ENCODE peak calls at places on chromosomes 1 and 21, in four cellular contexts. One of them, this sample, is unnamed.
A peak's percentile ranks its signal among the peaks of the same experiment; 100 is the strongest.

GRCh38 chr1:102239247-102239646 is 242.5 kb upstream of the OLFM3 start:
- DNase-seq in GM23248: no peak
- DNase-seq in right lobe of liver: no peak
- DNase-seq in SJSA1: no peak
- DNase-seq in this sample: no peak

GRCh38 chr1:185477638-185478216 is 160.7 kb upstream of the IVNS1ABP start:
- DNase-seq in GM23248: no peak
- DNase-seq in SJSA1: no peak
- DNase-seq in right lobe of liver: peak; percentile 65
- DNase-seq in this sample: no peak

GRCh38 chr1:89454845-89455521 is 69.6 kb upstream of the LRRC8B start:
- DNase-seq in SJSA1: no peak
- DNase-seq in GM23248: peak; percentile 69
- DNase-seq in right lobe of liver: peak; percentile 20
- DNase-seq in this sample: no peak

GRCh38 chr1:219347843-219348475 is 174.3 kb downstream of the LYPLAL1 start:
- DNase-seq in GM23248: no peak
- DNase-seq in right lobe of liver: peak; percentile 21
- DNase-seq in SJSA1: no peak
- DNase-seq in this sample: no peak

GRCh38 chr1:66436378-66437135 is 97.4 kb upstream of the SGIP1 start:
- DNase-seq in right lobe of liver: no peak
- DNase-seq in SJSA1: peak; percentile 52
- DNase-seq in GM23248: peak; percentile 94
- DNase-seq in this sample: peak; percentile 75

GRCh38 chr1:183694636-183695035 is 41.5 kb upstream of the APOBEC4 start:
- DNase-seq in SJSA1: no peak
- DNase-seq in GM23248: no peak
- DNase-seq in right lobe of liver: no peak
- DNase-seq in this sample: no peak

GRCh38 chr1:241821363-241821762 is 26.6 kb upstream of the EXO1 start:
- DNase-seq in right lobe of liver: no peak
- DNase-seq in GM23248: peak; percentile 64
- DNase-seq in SJSA1: no peak
- DNase-seq in this sample: peak; percentile 66

GRCh38 chr1:112423207-112423606 is 27.2 kb downstream of the CTTNBP2NL start:
- DNase-seq in GM23248: no peak
- DNase-seq in SJSA1: no peak
- DNase-seq in right lobe of liver: no peak
- DNase-seq in this sample: no peak

GRCh38 chr1:241355311-241356010 is 1.5 kb downstream of the RGS7 start:
- DNase-seq in GM23248: no peak
- DNase-seq in right lobe of liver: no peak
- DNase-seq in SJSA1: no peak
- DNase-seq in this sample: no peak

GRCh38 chr21:39037807-39038405 is 145.3 kb downstream of the PSMG1 start:
- DNase-seq in GM23248: no peak
- DNase-seq in right lobe of liver: no peak
- DNase-seq in SJSA1: no peak
- DNase-seq in this sample: no peak

GRCh38 chr1:18828224-18828623 is 31.2 kb downstream of the TAS1R2 start:
- DNase-seq in right lobe of liver: no peak
- DNase-seq in SJSA1: no peak
- DNase-seq in GM23248: no peak
- DNase-seq in this sample: no peak

GRCh38 chr21:45384656-45385548 is 20.1 kb upstream of the COL18A1 start:
- DNase-seq in SJSA1: no peak
- DNase-seq in GM23248: no peak
- DNase-seq in right lobe of liver: peak; percentile 8
- DNase-seq in this sample: no peak

GRCh38 chr1:183633676-183634343 is 1.8 kb downstream of the ARPC5 start:
- DNase-seq in SJSA1: peak; percentile 53
- DNase-seq in GM23248: peak; percentile 84
- DNase-seq in right lobe of liver: no peak
- DNase-seq in this sample: peak; percentile 51

GRCh38 chr1:167695756-167696561 is 25.8 kb upstream of the MPZL1 start:
- DNase-seq in SJSA1: no peak
- DNase-seq in right lobe of liver: no peak
- DNase-seq in GM23248: no peak
- DNase-seq in this sample: no peak

GRCh38 chr1:9413143-9413876 is 120.6 kb downstream of the SPSB1 start:
- DNase-seq in right lobe of liver: no peak
- DNase-seq in SJSA1: peak; percentile 90
- DNase-seq in GM23248: peak; percentile 83
- DNase-seq in this sample: peak; percentile 60

GRCh38 chr1:48859429-48859828 is 82.7 kb upstream of the BEND5 start:
- DNase-seq in right lobe of liver: no peak
- DNase-seq in GM23248: peak; percentile 80
- DNase-seq in SJSA1: no peak
- DNase-seq in this sample: no peak

GRCh38 chr1:106793686-106794085 is 262.8 kb upstream of the PRMT6 start:
- DNase-seq in GM23248: no peak
- DNase-seq in right lobe of liver: no peak
- DNase-seq in SJSA1: no peak
- DNase-seq in this sample: no peak

GRCh38 chr1:71074681-71075080 is 6.2 kb downstream of the ZRANB2 start:
- DNase-seq in right lobe of liver: no peak
- DNase-seq in GM23248: peak; percentile 41
- DNase-seq in SJSA1: no peak
- DNase-seq in this sample: no peak

GRCh38 chr1:1255627-1256026 is 9.1 kb upstream of the C1QTNF12 start:
- DNase-seq in GM23248: no peak
- DNase-seq in SJSA1: no peak
- DNase-seq in right lobe of liver: no peak
- DNase-seq in this sample: no peak

GRCh38 chr1:71717186-71717585 is 565.2 kb downstream of the NEGR1 start:
- DNase-seq in GM23248: peak; percentile 9
- DNase-seq in right lobe of liver: no peak
- DNase-seq in SJSA1: no peak
- DNase-seq in this sample: no peak

GRCh38 chr1:87508247-87508646 is 179.6 kb downstream of the LMO4 start:
- DNase-seq in right lobe of liver: no peak
- DNase-seq in SJSA1: no peak
- DNase-seq in GM23248: peak; percentile 24
- DNase-seq in this sample: no peak

GRCh38 chr21:45670731-45671130 is 27.2 kb downstream of the PCBP3 start:
- DNase-seq in SJSA1: no peak
- DNase-seq in GM23248: no peak
- DNase-seq in right lobe of liver: no peak
- DNase-seq in this sample: no peak

GRCh38 chr1:41492341-41492848 is 7.9 kb upstream of the EDN2 start:
- DNase-seq in right lobe of liver: no peak
- DNase-seq in SJSA1: no peak
- DNase-seq in GM23248: peak; percentile 34
- DNase-seq in this sample: no peak

GRCh38 chr1:85692730-85693314 is 15.4 kb downstream of the ZNHIT6 start:
- DNase-seq in right lobe of liver: no peak
- DNase-seq in SJSA1: no peak
- DNase-seq in GM23248: peak; percentile 77
- DNase-seq in this sample: peak; percentile 28

GRCh38 chr21:43880111-43880985 is 15.3 kb downstream of the AGPAT3 start:
- DNase-seq in SJSA1: no peak
- DNase-seq in right lobe of liver: no peak
- DNase-seq in GM23248: peak; percentile 68
- DNase-seq in this sample: no peak

GRCh38 chr1:13494025-13494424 is 19.8 kb downstream of the LRRC38 start:
- DNase-seq in GM23248: no peak
- DNase-seq in right lobe of liver: no peak
- DNase-seq in SJSA1: no peak
- DNase-seq in this sample: no peak

DNA sequence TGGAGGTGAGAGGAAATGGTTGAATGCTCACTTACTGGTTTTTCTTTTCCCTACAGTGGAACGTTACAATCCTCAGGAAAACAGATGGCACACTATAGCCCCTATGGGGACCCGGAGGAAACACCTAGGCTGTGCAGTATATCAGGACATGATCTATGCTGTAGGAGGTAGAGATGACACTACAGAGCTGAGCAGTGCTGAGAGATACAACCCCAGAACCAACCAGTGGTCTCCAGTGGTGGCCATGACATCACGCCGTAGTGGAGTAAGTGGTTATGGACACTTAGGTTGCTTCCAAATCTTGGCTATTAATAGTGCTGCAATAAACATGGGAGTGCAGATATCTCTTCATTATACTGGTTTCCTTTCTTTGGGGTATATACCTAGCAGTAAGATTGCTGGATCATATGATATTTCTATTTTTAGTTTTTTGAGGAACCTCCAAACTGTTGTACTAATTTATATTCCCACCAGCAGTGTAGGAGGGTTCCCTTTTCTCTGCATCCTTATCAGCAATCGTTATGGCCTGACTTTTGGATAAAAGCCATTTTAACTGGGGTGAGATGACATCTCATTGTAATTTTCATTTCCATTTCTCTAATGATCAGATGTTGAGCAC is 48.8 kb upstream of the DARS2 start:
- DNase-seq in SJSA1: no peak
- DNase-seq in right lobe of liver: no peak
- DNase-seq in GM23248: no peak
- DNase-seq in this sample: no peak
- H3K36me3 ChIP-seq in SJSA1: peaks cover 47% of the 10 kb centered on the region
- H3K36me3 ChIP-seq in right lobe of liver: peaks cover 31% of the 10 kb centered on the region
- H3K36me3 ChIP-seq in GM23248: peaks cover 29% of the 10 kb centered on the region
- H3K36me3 ChIP-seq in this sample: peaks cover 3% of the 10 kb centered on the region

GRCh38 chr21:36846624-36847023 is 119.8 kb downstream of the HLCS start:
- DNase-seq in GM23248: no peak
- DNase-seq in SJSA1: peak; percentile 60
- DNase-seq in right lobe of liver: no peak
- DNase-seq in this sample: no peak
- H3K4me3 ChIP-seq in GM23248: peak overlapping the region; percentile 30
- H3K4me3 ChIP-seq in SJSA1: no peak overlapping the region
- H3K4me3 ChIP-seq in right lobe of liver: no peak overlapping the region
- H3K4me3 ChIP-seq in this sample: no peak overlapping the region

GRCh38 chr1:53373246-53373645 is 45.4 kb upstream of the LRP8 start:
- DNase-seq in right lobe of liver: no peak
- DNase-seq in SJSA1: peak; percentile 4
- DNase-seq in GM23248: no peak
- DNase-seq in this sample: no peak
- H3K27me3 ChIP-seq in right lobe of liver: no peaks in the 10 kb centered on the region
- H3K27me3 ChIP-seq in SJSA1: no peaks in the 10 kb centered on the region
- H3K27me3 ChIP-seq in GM23248: no peaks in the 10 kb centered on the region
- H3K27me3 ChIP-seq in this sample: peaks cover 5% of the 10 kb centered on the region

DNA sequence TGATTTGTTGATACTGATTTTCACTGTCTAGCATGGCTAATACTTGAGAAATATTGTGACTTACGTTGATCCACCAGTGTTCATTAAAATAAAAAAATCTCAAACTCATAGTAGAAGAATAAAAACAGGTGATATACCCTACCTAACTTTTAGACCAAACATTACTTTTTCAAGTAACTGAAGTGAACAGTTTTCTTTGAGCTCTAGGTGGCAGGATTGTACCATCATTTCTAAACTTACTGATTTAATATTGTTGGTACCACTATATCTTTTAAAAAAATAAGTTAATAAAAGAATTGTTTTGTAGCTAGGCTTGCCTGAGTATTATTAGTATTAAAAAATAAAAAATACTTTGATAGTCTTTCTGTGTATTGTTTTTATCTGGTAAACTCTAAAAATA is 21.5 kb downstream of the CDC73 start:
- DNase-seq in right lobe of liver: no peak
- DNase-seq in GM23248: peak; percentile 33
- DNase-seq in SJSA1: no peak
- DNase-seq in this sample: no peak
- H3K36me3 ChIP-seq in right lobe of liver: peaks cover 53% of the 10 kb centered on the region
- H3K36me3 ChIP-seq in GM23248: peaks cover 31% of the 10 kb centered on the region
- H3K36me3 ChIP-seq in SJSA1: peaks cover 58% of the 10 kb centered on the region
- H3K36me3 ChIP-seq in this sample: peaks cover 1% of the 10 kb centered on the region

GRCh38 chr1:153789478-153790148 is 14.4 kb downstream of the SLC27A3 start:
- DNase-seq in right lobe of liver: peak; percentile 76
- DNase-seq in SJSA1: no peak
- DNase-seq in GM23248: peak; percentile 49
- DNase-seq in this sample: no peak
- H3K4me3 ChIP-seq in right lobe of liver: no peak overlapping the region
- H3K4me3 ChIP-seq in SJSA1: no peak overlapping the region
- H3K4me3 ChIP-seq in GM23248: peak overlapping the region; percentile 77
- H3K4me3 ChIP-seq in this sample: no peak overlapping the region

DNA sequence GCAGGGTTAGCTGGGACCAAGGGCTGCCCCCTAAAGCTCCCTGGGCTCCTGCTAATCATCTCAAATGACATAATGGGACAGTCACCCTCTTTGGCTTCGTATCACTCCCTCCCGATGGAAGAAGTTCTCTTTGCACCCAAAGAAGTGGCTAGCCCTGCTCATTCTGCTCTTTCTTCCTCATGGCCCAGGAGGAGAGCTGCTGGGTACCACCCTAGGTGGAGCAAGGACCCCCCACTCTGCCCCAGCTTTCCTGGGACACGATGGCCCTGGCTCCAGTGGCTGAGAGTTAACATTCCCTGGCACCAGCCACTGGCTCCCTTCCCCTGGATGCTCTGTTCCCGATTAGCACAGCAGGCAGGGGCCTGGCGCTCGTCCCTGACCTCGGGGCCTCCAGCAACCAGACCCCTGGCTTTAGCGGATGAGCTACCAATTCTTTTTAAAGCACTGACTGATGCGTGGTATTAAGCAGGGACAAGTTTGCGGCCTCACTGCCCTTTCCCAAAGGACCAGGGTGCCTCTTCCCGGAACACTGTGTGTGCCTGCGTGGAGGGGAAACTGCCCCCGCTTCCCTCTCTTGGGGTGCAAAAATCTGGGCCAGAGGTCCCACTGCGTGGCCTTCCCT is 1.2 kb downstream of the MYOM3 start:
- DNase-seq in right lobe of liver: no peak
- DNase-seq in SJSA1: no peak
- DNase-seq in GM23248: peak; percentile 33
- DNase-seq in this sample: no peak
- H3K27me3 ChIP-seq in right lobe of liver: no peaks in the 10 kb centered on the region
- H3K27me3 ChIP-seq in SJSA1: no peaks in the 10 kb centered on the region
- H3K27me3 ChIP-seq in GM23248: no peaks in the 10 kb centered on the region
- H3K27me3 ChIP-seq in this sample: peaks cover 2% of the 10 kb centered on the region